ENCODE peak calls at places on chromosomes 2 and 18, in five cellular contexts. R is IMR-90, K is HCT116, U is A549, E is H1. Q is an unnamed sample.

GRCh38 chr2:126900646-126901319 is 2.1 kb downstream of the TEX51 start:
- DNase-seq in R (no peak), K (no peak), U (no peak), E (no peak), Q (no peak)

GRCh38 chr2:44948565-44949328 is 7.2 kb downstream of the SIX3 start:
- DNase-seq in R (no peak), K (no peak), U (no peak), E (no peak), Q (no peak)

GRCh38 chr2:71503827-71504226 is 50.5 kb downstream of the DYSF start:
- DNase-seq in R (no peak), K (no peak), U (no peak), E (no peak), Q (no peak)

GRCh38 chr18:42765225-42765624 is 350.3 kb downstream of the RIT2 start:
- DNase-seq in R (no peak), K (no peak), U (no peak), E (no peak), Q (no peak)

GRCh38 chr2:43132523-43133301 is 93.7 kb downstream of the ZFP36L2 start:
- DNase-seq in R (no peak), K (no peak), U (no peak), E (no peak), Q (no peak)

GRCh38 chr2:40034198-40034597 is 255.1 kb upstream of the THUMPD2 start:
- DNase-seq in R (peak), K (no peak), U (no peak), E (no peak), Q (no peak)

GRCh38 chr2:221451836-221452774 is 120.0 kb downstream of the EPHA4 start:
- DNase-seq in R (no peak), K (no peak), U (no peak), E (no peak), Q (no peak)

GRCh38 chr2:111168528-111168929 is 47.8 kb downstream of the BCL2L11 start:
- DNase-seq in R (peak), K (peak), U (peak), E (no peak), Q (peak)

GRCh38 chr2:19675003-19675629 is 226.7 kb downstream of the TTC32 start:
- DNase-seq in R (no peak), K (no peak), U (no peak), E (no peak), Q (no peak)

GRCh38 chr2:71000780-71001591 is 6.3 kb upstream of the TEX261 start:
- DNase-seq in R (peak), K (peak), U (peak), E (no peak), Q (no peak)

GRCh38 chr18:36724591-36725001 is 104.2 kb downstream of the TPGS2 start:
- DNase-seq in R (peak), K (no peak), U (no peak), E (no peak), Q (no peak)

GRCh38 chr2:201618744-201619654 is 24.3 kb downstream of the TMEM237 start:
- DNase-seq in R (peak), K (no peak), U (no peak), E (no peak), Q (no peak)

GRCh38 chr18:12742453-12742852 is 39.6 kb downstream of the PSMG2 start:
- DNase-seq in R (peak), K (no peak), U (peak), E (no peak), Q (no peak)

GRCh38 chr18:74733592-74733991 is 135.9 kb downstream of the ZNF407 start:
- DNase-seq in R (no peak), K (no peak), U (no peak), E (no peak), Q (no peak)

GRCh38 chr18:3758531-3758930 is 308.6 kb downstream of the TGIF1 start:
- DNase-seq in R (peak), K (peak), U (no peak), E (no peak), Q (no peak)

GRCh38 chr2:182522930-182523541 is 96.2 kb upstream of the PDE1A start:
- DNase-seq in R (no peak), K (no peak), U (no peak), E (no peak), Q (no peak)

GRCh38 chr2:48601349-48601748 is 16.3 kb upstream of the GTF2A1L start:
- DNase-seq in R (peak), K (peak), U (no peak), E (no peak), Q (no peak)

GRCh38 chr2:2851316-2851715 is 520.2 kb upstream of the MYT1L start:
- DNase-seq in R (no peak), K (no peak), U (no peak), E (no peak), Q (no peak)

GRCh38 chr2:239114616-239115265 is 266.9 kb downstream of the TWIST2 start:
- DNase-seq in R (no peak), K (no peak), U (no peak), E (no peak), Q (no peak)

GRCh38 chr2:10368491-10369231 is 66.0 kb downstream of the HPCAL1 start:
- DNase-seq in R (no peak), K (no peak), U (no peak), E (no peak), Q (no peak)

GRCh38 chr2:18119883-18120282 is 241.4 kb downstream of the KCNS3 start:
- DNase-seq in R (peak), K (no peak), U (no peak), E (no peak), Q (no peak)

GRCh38 chr18:46431522-46432171 is 225.4 kb downstream of the LOXHD1 start:
- DNase-seq in R (no peak), K (no peak), U (no peak), E (no peak), Q (no peak)

GRCh38 chr2:1748176-1748740 is 3.9 kb upstream of the PXDN start:
- DNase-seq in R (no peak), K (no peak), U (no peak), E (no peak), Q (no peak)

GRCh38 chr2:227031379-227031778 is 132.6 kb downstream of the COL4A4 start:
- DNase-seq in R (no peak), K (no peak), U (no peak), E (no peak), Q (no peak)

GRCh38 chr18:13872373-13872772 is 43.0 kb downstream of the MC2R start:
- DNase-seq in R (no peak), K (no peak), U (no peak), E (no peak), Q (no peak)

GRCh38 chr2:23566236-23567142 is 181.5 kb downstream of the KLHL29 start:
- DNase-seq in R (peak), K (no peak), U (peak), E (peak), Q (no peak)

GRCh38 chr2:195434346-195434745 is 222.7 kb upstream of the SLC39A10 start:
- DNase-seq in R (no peak), K (no peak), U (no peak), E (no peak), Q (no peak)

GRCh38 chr2:26616864-26617135 is 24.4 kb downstream of the CIB4 start:
- DNase-seq in R (no peak), K (no peak), U (no peak), E (no peak), Q (no peak)

GRCh38 chr2:209685340-209685739 is 86.3 kb upstream of the UNC80 start:
- DNase-seq in R (no peak), K (no peak), U (no peak), E (no peak), Q (no peak)

GRCh38 chr2:73939419-73939818 is 12.7 kb downstream of the DGUOK start:
- DNase-seq in R (peak), K (no peak), U (no peak), E (peak), Q (no peak)

GRCh38 chr2:191302459-191303155 is 57.4 kb downstream of the MYO1B start:
- DNase-seq in R (peak), K (peak), U (peak), E (no peak), Q (no peak)

GRCh38 chr2:237980751-237981150 is 13.9 kb downstream of the UBE2F start:
- DNase-seq in R (no peak), K (no peak), U (no peak), E (no peak), Q (no peak)

GRCh38 chr2:24365051-24365450 is 4.7 kb upstream of the ITSN2 start:
- DNase-seq in R (no peak), K (no peak), U (no peak), E (no peak), Q (no peak)

GRCh38 chr18:76821875-76822509 is 365 bp upstream of the ZNF236 start:
- DNase-seq in R (peak), K (no peak), U (peak), E (no peak), Q (no peak)
- TF ChIP-seq CEBPB in R (no peak), K (no peak), U (no peak), E (no peak), Q (no peak)

DNA sequence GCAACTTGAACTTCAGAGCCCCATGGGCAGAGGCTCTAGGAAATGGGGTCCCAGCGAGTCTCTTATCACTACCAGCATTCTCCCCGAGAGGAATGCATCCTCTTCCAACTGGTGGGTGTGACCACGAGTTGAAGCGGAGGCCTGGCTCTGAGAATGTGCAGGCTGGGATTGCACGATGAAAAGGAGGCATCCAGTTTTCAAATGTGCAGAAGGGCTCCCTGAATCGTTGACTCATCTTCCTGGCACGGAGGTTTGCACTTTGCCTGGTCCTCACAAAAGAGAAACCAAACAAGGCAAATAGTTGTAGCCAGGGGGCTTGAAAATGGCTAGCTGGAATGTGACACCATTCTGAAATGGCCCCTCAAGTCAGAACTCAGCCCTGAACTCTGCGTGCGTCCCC is 216.7 kb downstream of the GLI2 start:
- DNase-seq in R (peak), K (no peak), U (no peak), E (no peak), Q (no peak)
- TF ChIP-seq CEBPB in R (no peak), K (no peak), U (no peak), E (no peak), Q (no peak)

GRCh38 chr2:148258124-148258523 is 237.2 kb downstream of the MBD5 start:
- DNase-seq in R (no peak), K (no peak), U (no peak), E (no peak), Q (no peak)

GRCh38 chr2:148257276-148257675 is 236.4 kb downstream of the MBD5 start:
- DNase-seq in R (no peak), K (no peak), U (no peak), E (no peak), Q (no peak)

GRCh38 chr2:148253716-148254115 is 232.8 kb downstream of the MBD5 start:
- DNase-seq in R (peak), K (peak), U (no peak), E (no peak), Q (no peak)

GRCh38 chr2:148252646-148253045 is 231.8 kb downstream of the MBD5 start:
- DNase-seq in R (no peak), K (no peak), U (no peak), E (no peak), Q (no peak)

DNA sequence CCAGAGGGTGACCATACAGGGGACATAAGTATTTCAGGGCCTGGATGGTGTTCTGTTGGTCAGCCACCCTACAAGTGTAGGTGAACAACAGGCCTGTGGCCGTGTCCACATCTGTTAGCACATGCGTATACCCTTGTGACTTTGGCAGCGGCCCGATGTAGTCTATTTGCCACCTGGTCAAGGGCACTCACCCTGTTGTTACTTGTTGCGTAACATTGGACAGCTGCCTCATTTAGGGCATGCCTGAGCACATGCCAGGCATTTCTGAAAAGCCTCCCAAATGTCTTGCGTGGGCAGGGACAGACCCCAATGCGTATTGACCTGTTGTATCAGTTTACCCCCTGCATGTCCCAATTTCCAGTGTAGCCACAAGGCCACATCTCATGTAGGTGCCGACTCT is 235.0 kb downstream of the MBD5 start:
- DNase-seq in R (no peak), K (no peak), U (no peak), E (no peak), Q (no peak)
- TF ChIP-seq CEBPB in R (peak), K (no peak), U (no peak), E (no peak), Q (no peak)

GRCh38 chr2:31080361-31080760 is 57.9 kb downstream of the GALNT14 start:
- DNase-seq in R (no peak), K (no peak), U (no peak), E (no peak), Q (no peak)

GRCh38 chr2:31079665-31080064 is 58.6 kb downstream of the GALNT14 start:
- DNase-seq in R (no peak), K (no peak), U (no peak), E (no peak), Q (no peak)

GRCh38 chr2:31075936-31076590 is 62.2 kb downstream of the GALNT14 start:
- DNase-seq in R (no peak), K (no peak), U (no peak), E (no peak), Q (no peak)

GRCh38 chr2:31081497-31081896 is 56.7 kb downstream of the GALNT14 start:
- DNase-seq in R (no peak), K (no peak), U (no peak), E (no peak), Q (no peak)

DNA sequence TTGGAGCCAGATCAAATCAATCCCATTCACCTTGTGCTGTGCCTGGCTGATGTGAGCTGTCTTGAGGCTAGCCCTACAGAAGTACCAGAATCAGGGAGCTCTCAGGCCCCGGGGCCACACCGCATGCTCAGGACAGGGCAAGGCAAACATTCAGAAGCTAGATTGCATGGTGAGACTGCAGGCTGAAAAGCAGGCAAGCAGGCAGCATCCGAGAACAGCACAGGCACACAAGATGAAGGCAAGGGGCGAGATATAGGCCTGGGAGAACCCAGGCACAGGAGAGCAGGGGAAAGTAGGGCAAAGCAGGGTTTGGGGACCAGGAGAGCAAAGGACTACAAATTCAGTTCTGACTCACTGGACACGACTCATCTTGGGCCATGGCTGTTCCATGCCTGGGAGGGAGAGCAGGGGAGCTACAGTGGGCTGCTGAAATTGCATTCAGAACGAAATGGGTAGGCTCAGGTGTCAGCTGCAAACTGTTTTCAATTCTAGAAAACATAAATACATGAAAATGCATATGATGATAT is 59.6 kb downstream of the GALNT14 start:
- DNase-seq in R (no peak), K (no peak), U (peak), E (no peak), Q (no peak)
- TF ChIP-seq CEBPB in R (no peak), K (no peak), U (no peak), E (no peak), Q (no peak)